ENCODE peak calls at places on chromosomes 12 and 14, in six cellular contexts. U, H, Y, E, N and B are unnamed samples.

GRCh38 chr12:94187351-94187750 is 39.0 kb downstream of the PLXNC1 start:
- DNase-seq in U (no peak), H (no peak), Y (no peak), E (no peak), N (no peak), B (no peak)

GRCh38 chr14:101068958-101069549 is 165.5 kb upstream of the RTL1 start:
- DNase-seq in U (no peak), H (no peak), Y (peak), E (peak), N (peak), B (peak)

GRCh38 chr14:42804146-42804545 is 1197.5 kb downstream of the LRFN5 start:
- DNase-seq in U (no peak), H (no peak), Y (no peak), E (no peak), N (no peak), B (no peak)

GRCh38 chr12:118981285-118982201 is at the start of gene SRRM4:
- DNase-seq in U (no peak), H (no peak), Y (no peak), E (peak), N (peak), B (no peak)

GRCh38 chr14:104085032-104085888 is at the start of gene ASPG:
- DNase-seq in U (peak), H (no peak), Y (peak), E (no peak), N (peak), B (peak)

GRCh38 chr14:100857923-100858837 is 32.3 kb downstream of the MEG3 start:
- DNase-seq in U (no peak), H (no peak), Y (no peak), E (no peak), N (no peak), B (no peak)

GRCh38 chr12:27151479-27151878 is 69.1 kb upstream of the C12orf71 start:
- DNase-seq in U (no peak), H (no peak), Y (no peak), E (no peak), N (no peak), B (no peak)

GRCh38 chr14:103191856-103192835 is 68.9 kb downstream of the TNFAIP2 start:
- DNase-seq in U (no peak), H (no peak), Y (no peak), E (no peak), N (no peak), B (no peak)

GRCh38 chr14:71720978-71721624 is 211.1 kb upstream of the RGS6 start:
- DNase-seq in U (peak), H (peak), Y (peak), E (peak), N (no peak), B (peak)

GRCh38 chr14:103096387-103096786 is 1.9 kb downstream of the EXOC3L4 start:
- DNase-seq in U (no peak), H (no peak), Y (no peak), E (no peak), N (no peak), B (no peak)

GRCh38 chr14:60051690-60052324 is 39.9 kb upstream of the PCNX4 start:
- DNase-seq in U (no peak), H (no peak), Y (no peak), E (no peak), N (no peak), B (no peak)

GRCh38 chr14:104883681-104884361 is 18.8 kb downstream of the CEP170B start:
- DNase-seq in U (no peak), H (no peak), Y (no peak), E (no peak), N (no peak), B (no peak)

GRCh38 chr12:62679569-62679968 is 212.9 kb downstream of the MON2 start:
- DNase-seq in U (no peak), H (no peak), Y (no peak), E (no peak), N (no peak), B (no peak)

GRCh38 chr14:58501214-58501816 is 73.8 kb downstream of the KIAA0586 start:
- DNase-seq in U (peak), H (peak), Y (no peak), E (no peak), N (no peak), B (no peak)

GRCh38 chr14:102042699-102043098 is 44.1 kb downstream of the HSP90AA1 start:
- DNase-seq in U (no peak), H (no peak), Y (no peak), E (no peak), N (no peak), B (no peak)

GRCh38 chr12:8031872-8032241 is 659 bp upstream of the FOXJ2 start:
- DNase-seq in U (no peak), H (no peak), Y (no peak), E (no peak), N (no peak), B (no peak)

GRCh38 chr14:70317969-70318634 is 41.4 kb downstream of the COX16 start:
- DNase-seq in U (peak), H (peak), Y (peak), E (peak), N (peak), B (peak)

GRCh38 chr14:101808020-101808641 is 46.6 kb downstream of the PPP2R5C start:
- DNase-seq in U (peak), H (no peak), Y (no peak), E (peak), N (no peak), B (no peak)

GRCh38 chr14:49673586-49673985 is 14.4 kb downstream of the POLE2 start:
- DNase-seq in U (no peak), H (no peak), Y (no peak), E (no peak), N (no peak), B (no peak)

GRCh38 chr14:71225108-71225507 is 317.8 kb downstream of the PCNX1 start:
- DNase-seq in U (no peak), H (no peak), Y (no peak), E (no peak), N (no peak), B (no peak)

GRCh38 chr14:77376380-77376770 is 519 bp downstream of the TMED8 start:
- DNase-seq in U (peak), H (no peak), Y (peak), E (peak), N (peak), B (peak)

GRCh38 chr12:114294303-114294685 is 111.7 kb downstream of the TBX5 start:
- DNase-seq in U (no peak), H (no peak), Y (no peak), E (no peak), N (no peak), B (no peak)

GRCh38 chr12:62757048-62757447 is 177.9 kb downstream of the PPM1H start:
- DNase-seq in U (no peak), H (no peak), Y (no peak), E (no peak), N (no peak), B (no peak)

GRCh38 chr12:93061414-93062099 is 132.5 kb upstream of the EEA1 start:
- DNase-seq in U (no peak), H (no peak), Y (no peak), E (no peak), N (no peak), B (no peak)

DNA sequence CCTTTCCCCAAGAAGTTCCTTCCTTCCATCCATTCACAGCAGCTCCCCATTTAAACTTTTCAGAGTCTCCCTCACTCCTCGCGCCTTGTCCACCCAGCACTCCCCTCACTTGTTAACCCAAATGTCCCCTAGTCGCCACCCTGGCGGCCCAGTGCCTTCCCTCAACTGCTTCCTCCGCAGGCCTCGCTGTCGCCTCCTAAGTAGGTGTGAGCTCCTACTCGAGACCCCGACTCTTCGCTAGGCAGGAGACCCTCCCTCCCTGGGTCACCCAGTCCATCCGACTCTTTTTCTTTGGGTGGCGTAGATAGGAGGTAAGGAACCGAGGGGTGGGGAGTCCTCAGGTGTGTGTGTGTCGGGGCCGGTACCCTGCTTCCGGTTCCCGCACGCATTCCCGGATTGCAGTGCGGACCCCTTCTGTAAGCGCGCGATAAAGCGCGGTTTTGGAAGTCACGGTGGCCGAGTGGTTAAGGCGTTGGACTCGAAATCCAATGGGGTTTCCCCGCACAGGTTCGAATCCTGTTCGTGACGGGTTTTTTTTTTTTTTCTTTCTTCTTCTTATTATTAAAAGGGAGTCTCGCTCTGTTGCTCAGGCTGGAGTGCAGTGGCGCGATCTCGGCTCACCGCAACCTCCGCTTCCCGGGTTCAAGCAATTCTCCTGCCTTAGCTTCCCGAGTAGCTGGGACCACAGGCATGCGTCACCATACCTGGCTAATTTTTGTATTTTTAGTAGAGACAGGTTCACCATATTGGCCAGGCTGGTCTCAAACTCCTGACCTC is 823 bp upstream of the SMARCC2 start:
- DNase-seq in U (peak), H (peak), Y (peak), E (peak), N (peak), B (peak)
- TF ChIP-seq POLR2A in U (peak), H (peak), Y (no peak), E (no peak), N (no peak), B (peak)

GRCh38 chr14:88551094-88551870 is 3.5 kb downstream of the PTPN21 start:
- DNase-seq in U (peak), H (peak), Y (peak), E (peak), N (peak), B (peak)
- TF ChIP-seq CTCF in U (peak), H (no peak), Y (peak), E (peak), N (peak), B (peak)

DNA sequence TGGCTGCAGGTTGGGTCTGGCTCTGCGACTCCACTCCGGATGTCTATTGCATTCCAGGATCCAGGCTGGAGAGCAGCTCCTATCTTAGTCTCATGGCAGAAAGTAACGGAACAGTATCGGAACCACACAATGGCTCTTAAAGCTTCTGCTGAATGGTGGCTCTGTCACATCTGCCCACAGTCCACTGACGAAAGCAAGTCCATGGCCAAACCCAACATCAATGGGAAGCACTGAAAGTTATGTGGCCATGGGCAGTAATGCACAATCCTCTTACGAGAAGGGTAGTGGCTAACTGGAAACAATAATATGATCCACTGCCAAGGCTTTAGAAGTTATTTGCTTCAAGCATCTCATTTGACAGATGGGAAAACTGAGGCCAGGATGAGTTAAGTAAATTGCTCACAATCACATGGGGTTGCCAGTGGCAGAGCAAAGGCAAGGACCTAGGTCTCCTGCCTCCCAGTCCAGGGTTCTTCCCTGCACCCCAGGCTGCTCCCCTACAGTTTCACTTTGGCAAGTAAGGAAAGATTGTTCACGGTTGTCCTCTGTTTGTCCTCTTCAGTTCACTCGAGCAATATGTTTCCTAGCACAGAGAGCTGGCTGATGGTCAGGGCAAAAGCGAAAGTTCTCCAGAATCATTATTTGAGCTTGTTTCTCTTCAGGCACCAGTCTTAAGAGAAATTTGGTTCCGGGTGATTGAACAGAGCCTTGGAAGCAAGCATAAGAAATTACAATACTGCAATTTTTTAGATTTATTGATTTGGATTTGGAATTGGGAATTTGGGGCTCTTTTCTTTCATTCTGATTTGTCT is 54.2 kb downstream of the CKAP4 start:
- DNase-seq in U (no peak), H (no peak), Y (no peak), E (no peak), N (no peak), B (no peak)
- H3K27ac ChIP-seq in U (no peak), H (no peak), Y (peak), E (peak), N (no peak), B (no peak)

GRCh38 chr12:124784871-124785572 is 78.6 kb downstream of the SCARB1 start:
- DNase-seq in U (no peak), H (no peak), Y (no peak), E (no peak), N (no peak), B (no peak)
- TF ChIP-seq POLR2A in U (no peak), H (no peak), Y (no peak), E (no peak), N (no peak), B (no peak)

GRCh38 chr14:51738754-51739153 is 87.0 kb downstream of the FRMD6 start:
- DNase-seq in U (peak), H (peak), Y (no peak), E (no peak), N (no peak), B (no peak)
- TF ChIP-seq CTCF in U (no peak), H (peak), Y (no peak), E (no peak), N (no peak), B (no peak)

DNA sequence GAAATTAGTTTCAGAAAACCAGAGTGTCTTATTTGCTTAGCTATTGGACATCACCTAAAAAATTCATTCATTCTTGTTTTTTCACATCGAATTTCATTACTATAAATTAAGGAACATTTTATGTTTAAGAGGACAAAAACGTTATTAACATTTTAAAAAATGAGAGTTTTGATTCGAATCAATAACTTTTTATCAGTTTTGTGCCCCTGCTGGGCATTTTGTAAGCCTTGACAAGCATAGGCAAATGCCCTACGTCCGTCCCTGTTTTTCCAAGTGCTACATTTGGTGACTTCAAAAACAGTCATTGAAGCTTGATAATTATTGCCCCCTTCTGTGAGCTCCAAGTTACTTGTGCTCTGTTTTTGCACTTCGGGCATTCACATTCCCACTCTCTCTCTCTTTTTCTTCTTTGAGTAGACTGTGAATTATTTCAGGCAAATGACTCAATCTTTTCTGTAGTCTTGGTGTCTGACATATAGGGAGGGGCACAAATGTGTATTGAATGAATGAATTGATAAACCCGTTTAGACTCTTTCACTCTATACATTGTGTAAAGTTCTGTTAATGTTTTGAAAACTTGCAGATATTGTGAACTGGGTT is 1.2 kb downstream of the APAF1 start:
- DNase-seq in U (peak), H (peak), Y (no peak), E (no peak), N (no peak), B (no peak)
- H3K27ac ChIP-seq in U (peak), H (peak), Y (peak), E (no peak), N (peak), B (peak)

GRCh38 chr12:123396954-123397353 is 13.0 kb downstream of the KMT5A start:
- DNase-seq in U (no peak), H (no peak), Y (no peak), E (no peak), N (peak), B (peak)
- TF ChIP-seq POLR2A in U (no peak), H (no peak), Y (no peak), E (no peak), N (no peak), B (no peak)

DNA sequence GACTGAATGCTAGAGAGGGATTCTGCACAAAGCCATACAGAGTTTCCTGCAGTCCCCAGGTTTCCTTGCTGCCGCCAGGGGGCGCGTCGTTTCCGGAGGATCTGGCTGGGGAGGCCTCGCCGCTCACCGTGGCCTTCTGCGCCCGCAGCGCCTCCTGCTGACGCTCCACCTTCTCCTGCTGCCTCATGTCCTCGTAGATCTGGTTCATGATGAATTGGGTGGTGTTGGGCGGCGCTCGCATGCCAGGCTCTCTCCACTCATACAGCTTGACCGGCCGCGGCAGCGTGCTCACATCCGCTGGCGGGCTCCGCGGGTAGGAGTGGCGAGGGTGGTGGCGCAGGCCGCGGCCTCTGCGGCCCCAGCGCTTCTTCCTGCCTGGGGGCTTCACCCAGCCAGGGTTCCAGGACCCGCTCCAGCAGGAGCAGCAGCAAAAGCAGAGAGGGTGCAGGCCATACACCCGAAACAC is 987 bp downstream of the CCER1 start:
- DNase-seq in U (peak), H (no peak), Y (no peak), E (peak), N (no peak), B (no peak)
- TF ChIP-seq CTCF in U (peak), H (peak), Y (peak), E (peak), N (no peak), B (no peak)